ENCODE peak calls at places on chromosomes 1 and 21, in eight cellular contexts. One of them, this sample, is unnamed. For H3K27me3, the result is how much of the 10 kb centered on the place peaks cover.

GRCh38 chr1:20426371-20426770 is 59.6 kb downstream of the CAMK2N1 start:
- DNase-seq in psoas muscle: no peak
- DNase-seq in Panc1: no peak
- DNase-seq in PC-9: no peak
- DNase-seq in fibroblast of lung: no peak
- DNase-seq in neural progenitor cell: no peak
- DNase-seq in upper lobe of right lung: no peak
- DNase-seq in GM12878: no peak
- DNase-seq in this sample: no peak

GRCh38 chr1:226990133-226990716 is 50.1 kb downstream of the COQ8A start:
- DNase-seq in psoas muscle: peak
- DNase-seq in Panc1: no peak
- DNase-seq in PC-9: no peak
- DNase-seq in fibroblast of lung: no peak
- DNase-seq in neural progenitor cell: no peak
- DNase-seq in upper lobe of right lung: no peak
- DNase-seq in GM12878: no peak
- DNase-seq in this sample: peak

GRCh38 chr1:22252902-22253790 is 110.2 kb upstream of the WNT4 start:
- DNase-seq in psoas muscle: no peak
- DNase-seq in Panc1: no peak
- DNase-seq in PC-9: no peak
- DNase-seq in fibroblast of lung: no peak
- DNase-seq in neural progenitor cell: no peak
- DNase-seq in upper lobe of right lung: no peak
- DNase-seq in GM12878: no peak
- DNase-seq in this sample: no peak

GRCh38 chr1:181262069-181262468 is 173.6 kb downstream of the IER5 start:
- DNase-seq in psoas muscle: no peak
- DNase-seq in Panc1: no peak
- DNase-seq in PC-9: no peak
- DNase-seq in fibroblast of lung: no peak
- DNase-seq in neural progenitor cell: no peak
- DNase-seq in upper lobe of right lung: no peak
- DNase-seq in GM12878: no peak
- DNase-seq in this sample: no peak

GRCh38 chr1:64887689-64888217 is 78.6 kb downstream of the JAK1 start:
- DNase-seq in psoas muscle: no peak
- DNase-seq in Panc1: no peak
- DNase-seq in PC-9: no peak
- DNase-seq in fibroblast of lung: no peak
- DNase-seq in neural progenitor cell: no peak
- DNase-seq in upper lobe of right lung: no peak
- DNase-seq in GM12878: no peak
- DNase-seq in this sample: no peak

GRCh38 chr1:115313173-115313572 is 24.9 kb downstream of the NGF start:
- DNase-seq in psoas muscle: no peak
- DNase-seq in Panc1: no peak
- DNase-seq in PC-9: no peak
- DNase-seq in fibroblast of lung: no peak
- DNase-seq in neural progenitor cell: no peak
- DNase-seq in upper lobe of right lung: no peak
- DNase-seq in GM12878: no peak
- DNase-seq in this sample: no peak

GRCh38 chr1:154276797-154277196 is 4.4 kb downstream of the HAX1 start:
- DNase-seq in psoas muscle: no peak
- DNase-seq in Panc1: no peak
- DNase-seq in PC-9: no peak
- DNase-seq in fibroblast of lung: no peak
- DNase-seq in neural progenitor cell: peak
- DNase-seq in upper lobe of right lung: no peak
- DNase-seq in GM12878: no peak
- DNase-seq in this sample: no peak

GRCh38 chr1:211825990-211826389 is 4.6 kb downstream of the LPGAT1 start:
- DNase-seq in psoas muscle: no peak
- DNase-seq in Panc1: no peak
- DNase-seq in PC-9: no peak
- DNase-seq in fibroblast of lung: peak
- DNase-seq in neural progenitor cell: no peak
- DNase-seq in upper lobe of right lung: no peak
- DNase-seq in GM12878: no peak
- DNase-seq in this sample: no peak

GRCh38 chr1:18058522-18058921 is 49.1 kb upstream of the IGSF21 start:
- DNase-seq in psoas muscle: no peak
- DNase-seq in Panc1: no peak
- DNase-seq in PC-9: no peak
- DNase-seq in fibroblast of lung: no peak
- DNase-seq in neural progenitor cell: peak
- DNase-seq in upper lobe of right lung: no peak
- DNase-seq in GM12878: no peak
- DNase-seq in this sample: no peak

GRCh38 chr21:18245493-18245967 is 897 bp downstream of the CHODL start:
- DNase-seq in psoas muscle: no peak
- DNase-seq in Panc1: no peak
- DNase-seq in PC-9: no peak
- DNase-seq in fibroblast of lung: no peak
- DNase-seq in neural progenitor cell: peak
- DNase-seq in upper lobe of right lung: no peak
- DNase-seq in GM12878: no peak
- DNase-seq in this sample: no peak

GRCh38 chr1:38129971-38130370 is 83.4 kb upstream of the POU3F1 start:
- DNase-seq in psoas muscle: no peak
- DNase-seq in Panc1: no peak
- DNase-seq in PC-9: no peak
- DNase-seq in fibroblast of lung: no peak
- DNase-seq in neural progenitor cell: no peak
- DNase-seq in upper lobe of right lung: no peak
- DNase-seq in GM12878: no peak
- DNase-seq in this sample: no peak

GRCh38 chr1:200684015-200684414 is 14.3 kb upstream of the DDX59 start:
- DNase-seq in psoas muscle: no peak
- DNase-seq in Panc1: peak
- DNase-seq in PC-9: no peak
- DNase-seq in fibroblast of lung: no peak
- DNase-seq in neural progenitor cell: no peak
- DNase-seq in upper lobe of right lung: no peak
- DNase-seq in GM12878: no peak
- DNase-seq in this sample: no peak

GRCh38 chr1:149965440-149965839 is 28.8 kb upstream of the MTMR11 start:
- DNase-seq in psoas muscle: no peak
- DNase-seq in Panc1: no peak
- DNase-seq in PC-9: no peak
- DNase-seq in fibroblast of lung: no peak
- DNase-seq in neural progenitor cell: no peak
- DNase-seq in upper lobe of right lung: no peak
- DNase-seq in GM12878: no peak
- DNase-seq in this sample: no peak

GRCh38 chr1:203078478-203078877 is 7.3 kb downstream of the MYOG start:
- DNase-seq in psoas muscle: no peak
- DNase-seq in Panc1: no peak
- DNase-seq in PC-9: no peak
- DNase-seq in fibroblast of lung: no peak
- DNase-seq in neural progenitor cell: no peak
- DNase-seq in upper lobe of right lung: no peak
- DNase-seq in GM12878: no peak
- DNase-seq in this sample: no peak

DNA sequence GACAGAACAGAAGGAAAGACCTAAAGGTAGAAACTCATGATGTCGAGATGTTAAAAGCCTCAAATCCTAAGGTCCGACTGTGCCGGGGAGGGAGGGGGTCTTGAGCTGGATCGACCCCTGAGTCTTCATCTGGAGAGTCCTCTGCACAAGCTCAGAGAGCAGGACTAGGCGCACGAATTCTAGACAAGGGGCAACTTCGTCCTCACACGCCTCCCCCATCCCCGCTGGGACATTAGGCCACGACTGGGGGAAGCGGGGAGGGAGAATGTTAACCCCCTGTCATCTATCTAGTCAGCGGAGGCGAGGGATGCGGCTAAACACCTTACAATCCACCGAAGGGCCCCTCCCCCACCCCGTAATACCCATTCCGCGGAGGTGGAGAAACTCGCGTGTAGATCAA is 94.7 kb downstream of the PRKAB2 start:
- DNase-seq in psoas muscle: no peak
- DNase-seq in Panc1: no peak
- DNase-seq in PC-9: no peak
- DNase-seq in fibroblast of lung: no peak
- DNase-seq in neural progenitor cell: no peak
- DNase-seq in upper lobe of right lung: no peak
- DNase-seq in GM12878: no peak
- DNase-seq in this sample: no peak
- H3K27me3 ChIP-seq in psoas muscle: under half
- H3K27me3 ChIP-seq in Panc1: under half
- H3K27me3 ChIP-seq in PC-9: under half
- H3K27me3 ChIP-seq in fibroblast of lung: half or more
- H3K27me3 ChIP-seq in neural progenitor cell: under half
- H3K27me3 ChIP-seq in upper lobe of right lung: half or more
- H3K27me3 ChIP-seq in GM12878: under half
- H3K27me3 ChIP-seq in this sample: under half

GRCh38 chr1:96233422-96233821 is 488.2 kb upstream of the PTBP2 start:
- DNase-seq in psoas muscle: no peak
- DNase-seq in Panc1: no peak
- DNase-seq in PC-9: no peak
- DNase-seq in fibroblast of lung: no peak
- DNase-seq in neural progenitor cell: no peak
- DNase-seq in upper lobe of right lung: no peak
- DNase-seq in GM12878: no peak
- DNase-seq in this sample: no peak

GRCh38 chr1:96238426-96238825 is 483.2 kb upstream of the PTBP2 start:
- DNase-seq in psoas muscle: no peak
- DNase-seq in Panc1: no peak
- DNase-seq in PC-9: no peak
- DNase-seq in fibroblast of lung: no peak
- DNase-seq in neural progenitor cell: no peak
- DNase-seq in upper lobe of right lung: no peak
- DNase-seq in GM12878: no peak
- DNase-seq in this sample: no peak

GRCh38 chr1:96240438-96240837 is 481.1 kb upstream of the PTBP2 start:
- DNase-seq in psoas muscle: no peak
- DNase-seq in Panc1: no peak
- DNase-seq in PC-9: no peak
- DNase-seq in fibroblast of lung: no peak
- DNase-seq in neural progenitor cell: no peak
- DNase-seq in upper lobe of right lung: no peak
- DNase-seq in GM12878: no peak
- DNase-seq in this sample: no peak

GRCh38 chr1:96234299-96234698 is 487.3 kb upstream of the PTBP2 start:
- DNase-seq in psoas muscle: no peak
- DNase-seq in Panc1: no peak
- DNase-seq in PC-9: peak
- DNase-seq in fibroblast of lung: peak
- DNase-seq in neural progenitor cell: no peak
- DNase-seq in upper lobe of right lung: peak
- DNase-seq in GM12878: no peak
- DNase-seq in this sample: no peak

DNA sequence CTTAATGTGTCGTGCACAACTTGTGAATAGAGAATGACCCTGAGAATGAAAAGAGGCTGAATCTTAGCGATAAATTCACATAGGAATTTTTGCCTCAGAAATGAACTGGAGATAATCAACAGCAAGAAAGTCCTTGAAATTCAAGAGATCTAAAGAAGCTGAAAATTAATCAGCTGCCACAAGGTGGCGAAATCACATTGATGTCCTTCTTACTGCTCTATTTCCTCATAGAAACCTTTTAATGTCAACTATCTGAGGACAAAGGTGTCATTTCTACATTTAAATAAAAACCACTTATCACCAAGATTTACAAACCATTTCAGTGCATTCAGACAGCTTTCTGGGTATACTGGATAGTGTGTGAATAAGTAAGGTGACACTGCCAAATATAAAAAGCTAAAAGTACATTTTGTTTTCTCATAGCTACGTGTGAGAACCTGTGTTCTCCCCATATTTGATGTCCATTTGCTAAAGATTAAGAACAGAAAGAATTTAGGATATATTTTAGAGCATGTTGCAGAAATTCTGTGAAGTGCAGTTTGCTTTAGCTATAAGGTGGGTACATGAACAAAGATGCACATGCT is 485.3 kb upstream of the PTBP2 start:
- DNase-seq in psoas muscle: no peak
- DNase-seq in Panc1: peak
- DNase-seq in PC-9: peak
- DNase-seq in fibroblast of lung: peak
- DNase-seq in neural progenitor cell: peak
- DNase-seq in upper lobe of right lung: no peak
- DNase-seq in GM12878: no peak
- DNase-seq in this sample: no peak
- TF ChIP-seq CTCF in psoas muscle: peak
- TF ChIP-seq CTCF in Panc1: peak
- TF ChIP-seq CTCF in PC-9: peak
- TF ChIP-seq CTCF in fibroblast of lung: peak
- TF ChIP-seq CTCF in neural progenitor cell: peak
- TF ChIP-seq CTCF in upper lobe of right lung: peak
- TF ChIP-seq CTCF in GM12878: peak
- TF ChIP-seq CTCF in this sample: peak

DNA sequence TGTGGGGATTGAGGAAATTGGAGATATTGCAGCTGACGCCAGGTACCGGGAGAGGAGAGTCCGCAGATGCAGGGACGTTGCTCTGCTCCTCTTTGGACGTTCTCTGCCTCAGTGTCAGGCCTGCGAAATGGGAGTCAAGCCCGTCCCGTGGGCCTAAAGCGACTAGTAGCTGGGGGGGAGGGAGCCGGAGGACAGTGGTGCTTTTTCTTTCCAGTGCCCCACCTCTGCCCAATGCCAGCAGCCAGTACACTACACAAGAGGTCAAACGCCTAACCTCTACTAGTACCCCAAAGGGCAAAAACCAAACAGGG is 413.6 kb upstream of the ESRRG start:
- DNase-seq in psoas muscle: no peak
- DNase-seq in Panc1: no peak
- DNase-seq in PC-9: no peak
- DNase-seq in fibroblast of lung: no peak
- DNase-seq in neural progenitor cell: no peak
- DNase-seq in upper lobe of right lung: no peak
- DNase-seq in GM12878: no peak
- DNase-seq in this sample: no peak
- H3K27me3 ChIP-seq in psoas muscle: under half
- H3K27me3 ChIP-seq in Panc1: under half
- H3K27me3 ChIP-seq in PC-9: under half
- H3K27me3 ChIP-seq in fibroblast of lung: under half
- H3K27me3 ChIP-seq in neural progenitor cell: half or more
- H3K27me3 ChIP-seq in upper lobe of right lung: half or more
- H3K27me3 ChIP-seq in GM12878: under half
- H3K27me3 ChIP-seq in this sample: under half

GRCh38 chr1:37015713-37016112 is 18.6 kb downstream of the GRIK3 start:
- DNase-seq in psoas muscle: no peak
- DNase-seq in Panc1: no peak
- DNase-seq in PC-9: no peak
- DNase-seq in fibroblast of lung: no peak
- DNase-seq in neural progenitor cell: no peak
- DNase-seq in upper lobe of right lung: no peak
- DNase-seq in GM12878: no peak
- DNase-seq in this sample: no peak

GRCh38 chr1:37016121-37016520 is 18.2 kb downstream of the GRIK3 start:
- DNase-seq in psoas muscle: no peak
- DNase-seq in Panc1: no peak
- DNase-seq in PC-9: no peak
- DNase-seq in fibroblast of lung: no peak
- DNase-seq in neural progenitor cell: no peak
- DNase-seq in upper lobe of right lung: no peak
- DNase-seq in GM12878: no peak
- DNase-seq in this sample: no peak

GRCh38 chr1:37017737-37018136 is 16.6 kb downstream of the GRIK3 start:
- DNase-seq in psoas muscle: no peak
- DNase-seq in Panc1: no peak
- DNase-seq in PC-9: no peak
- DNase-seq in fibroblast of lung: no peak
- DNase-seq in neural progenitor cell: no peak
- DNase-seq in upper lobe of right lung: no peak
- DNase-seq in GM12878: no peak
- DNase-seq in this sample: no peak

GRCh38 chr1:37020653-37021277 is 13.6 kb downstream of the GRIK3 start:
- DNase-seq in psoas muscle: no peak
- DNase-seq in Panc1: no peak
- DNase-seq in PC-9: peak
- DNase-seq in fibroblast of lung: no peak
- DNase-seq in neural progenitor cell: peak
- DNase-seq in upper lobe of right lung: no peak
- DNase-seq in GM12878: no peak
- DNase-seq in this sample: no peak
- TF ChIP-seq CTCF in psoas muscle: no peak
- TF ChIP-seq CTCF in Panc1: no peak
- TF ChIP-seq CTCF in PC-9: no peak
- TF ChIP-seq CTCF in fibroblast of lung: no peak
- TF ChIP-seq CTCF in neural progenitor cell: peak
- TF ChIP-seq CTCF in upper lobe of right lung: no peak
- TF ChIP-seq CTCF in GM12878: peak
- TF ChIP-seq CTCF in this sample: no peak

This sample was measured in right lobe of liver.